ENCODE peak calls at places on chromosomes 7 and 10, in seven cellular contexts. T, Q, H, V, W, S and Y are unnamed samples.

GRCh38 chr7:42986781-42987248 is 54.6 kb downstream of the MRPL32 start:
- DNase-seq in W (peak; percentile 77), H (no peak), S (no peak), V (no peak), Q (no peak), T (no peak), Y (no peak)

GRCh38 chr10:116127296-116127695 is 145.7 kb downstream of the GFRA1 start:
- DNase-seq in T (no peak), Q (no peak), S (no peak), W (no peak), H (no peak), V (no peak), Y (no peak)

GRCh38 chr7:5396542-5396941 is 27.1 kb downstream of the TNRC18 start:
- DNase-seq in T (peak; percentile 54), S (peak; percentile 52), Q (no peak), V (peak; percentile 57), W (no peak), H (peak; percentile 77), Y (peak; percentile 68)

GRCh38 chr10:73246322-73246782 is 703 bp downstream of the DNAJC9 start:
- DNase-seq in V (no peak), Q (no peak), H (no peak), W (no peak), S (no peak), T (no peak), Y (no peak)

GRCh38 chr7:142542938-142543337 is 206.3 kb upstream of the PRSS1 start:
- DNase-seq in W (no peak), V (no peak), S (no peak), H (no peak), T (no peak), Q (no peak), Y (no peak)

GRCh38 chr7:25260862-25261454 is 32.7 kb upstream of the NPVF start:
- DNase-seq in Q (no peak), H (no peak), V (no peak), S (no peak), W (no peak), T (no peak), Y (no peak)

GRCh38 chr10:108393111-108393510 is 1228.6 kb upstream of the SORCS1 start:
- DNase-seq in H (no peak), T (no peak), S (peak; percentile 74), Q (no peak), W (no peak), V (no peak), Y (no peak)

GRCh38 chr10:118571123-118571522 is 24.3 kb downstream of the PRLHR start:
- DNase-seq in Q (no peak), T (no peak), H (peak; percentile 87), V (no peak), S (no peak), W (no peak), Y (no peak)

GRCh38 chr7:107922891-107923290 is 31.9 kb downstream of the DLD start:
- DNase-seq in Q (no peak), V (no peak), W (no peak), S (no peak), T (no peak), H (no peak), Y (no peak)

GRCh38 chr7:13069832-13070231 is 382.4 kb downstream of the ARL4A start:
- DNase-seq in Q (no peak), V (no peak), W (no peak), T (no peak), S (no peak), H (no peak), Y (no peak)

GRCh38 chr7:70793767-70794166 is 338.2 kb upstream of the GALNT17 start:
- DNase-seq in W (no peak), V (no peak), Q (no peak), T (no peak), S (no peak), H (no peak), Y (no peak)

GRCh38 chr7:26681819-26682418 is 182.5 kb downstream of the SKAP2 start:
- DNase-seq in V (no peak), Q (no peak), H (no peak), S (no peak), W (peak; percentile 18), T (no peak), Y (no peak)

GRCh38 chr10:131821378-131822012 is 79.3 kb upstream of the PPP2R2D start:
- DNase-seq in H (peak; percentile 7), Q (no peak), V (no peak), T (no peak), S (peak; percentile 17), W (no peak), Y (no peak)

GRCh38 chr10:126391162-126391880 is 3.0 kb upstream of the ADAM12 start:
- DNase-seq in V (no peak), S (no peak), Q (no peak), W (no peak), H (peak; percentile 68), T (no peak), Y (no peak)

GRCh38 chr7:67512481-67512880 is 515.8 kb downstream of the TYW1 start:
- DNase-seq in H (no peak), W (no peak), T (no peak), Q (no peak), V (no peak), S (no peak), Y (no peak)

GRCh38 chr10:63547628-63548356 is 26.6 kb downstream of the REEP3 start:
- DNase-seq in W (peak; percentile 35), S (no peak), V (no peak), Q (no peak), H (no peak), T (no peak), Y (no peak)

GRCh38 chr10:87861566-87861952 is 1.8 kb downstream of the KLLN start:
- DNase-seq in H (peak; percentile 89), S (peak; percentile 88), Q (peak; percentile 88), V (peak; percentile 79), T (no peak), W (peak; percentile 38), Y (peak; percentile 20)

GRCh38 chr7:70595741-70596574 is 536.0 kb upstream of the GALNT17 start:
- DNase-seq in H (no peak), Q (no peak), S (peak; percentile 33), V (peak; percentile 38), T (no peak), W (no peak), Y (peak; percentile 18)

GRCh38 chr7:1580422-1581030 is 10.7 kb upstream of the PSMG3 start:
- DNase-seq in T (no peak), V (no peak), Q (no peak), W (peak; percentile 43), H (no peak), S (no peak), Y (no peak)

GRCh38 chr10:72821606-72822005 is 71.9 kb upstream of the OIT3 start:
- DNase-seq in W (no peak), T (no peak), S (no peak), Q (no peak), H (no peak), V (no peak), Y (no peak)

GRCh38 chr10:2898509-2898860 is 168.9 kb upstream of the PFKP start:
- DNase-seq in W (no peak), T (no peak), S (no peak), H (no peak), V (no peak), Q (no peak), Y (no peak)

GRCh38 chr10:23362879-23363787 is 18.5 kb upstream of the C10orf67 start:
- DNase-seq in S (no peak), H (no peak), W (no peak), T (no peak), Q (no peak), V (no peak), Y (no peak)

GRCh38 chr10:18202600-18203150 is 62.5 kb downstream of the CACNB2 start:
- DNase-seq in V (no peak), S (no peak), T (no peak), W (no peak), Q (no peak), H (no peak), Y (no peak)

GRCh38 chr10:18203526-18203925 is 63.3 kb downstream of the CACNB2 start:
- DNase-seq in S (no peak), W (no peak), H (no peak), T (no peak), Q (no peak), V (no peak), Y (no peak)

GRCh38 chr10:18205098-18205834 is 65.0 kb downstream of the CACNB2 start:
- DNase-seq in H (no peak), W (no peak), T (no peak), S (no peak), V (no peak), Q (no peak), Y (no peak)

DNA sequence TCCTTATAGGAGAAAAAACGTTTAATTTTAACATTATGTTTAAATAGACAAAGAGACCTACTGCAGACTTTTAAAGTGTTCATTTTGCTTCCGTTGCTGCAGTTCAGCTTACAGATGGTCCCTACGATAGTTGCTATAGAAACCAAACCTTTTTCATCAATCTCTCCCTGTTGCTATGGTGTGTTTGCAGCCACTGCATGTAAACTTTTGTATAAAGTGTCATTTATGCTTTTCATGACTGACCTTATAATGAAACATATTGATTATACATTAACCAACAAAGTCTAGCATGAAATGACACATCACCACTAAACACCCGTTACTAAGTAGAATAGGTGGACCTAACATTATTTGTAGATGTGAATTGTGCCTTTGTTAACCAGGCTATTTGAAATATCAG is 63.8 kb downstream of the CACNB2 start:
- DNase-seq in H (no peak), S (no peak), W (no peak), Q (no peak), V (no peak), T (no peak), Y (no peak)
- TF ChIP-seq POLR2AphosphoS5 in H (no peak), S (no peak), W (no peak), Q (no peak), V (no peak), T (no peak), Y (no peak)

GRCh38 chr7:4151926-4152549 is 530.1 kb upstream of the FOXK1 start:
- DNase-seq in Q (no peak), S (no peak), T (no peak), W (no peak), V (no peak), H (peak; percentile 81), Y (no peak)
- TF ChIP-seq POLR2A in Q (no peak), S (no peak), T (no peak), W (no peak), V (no peak), H (no peak), Y (no peak)

DNA sequence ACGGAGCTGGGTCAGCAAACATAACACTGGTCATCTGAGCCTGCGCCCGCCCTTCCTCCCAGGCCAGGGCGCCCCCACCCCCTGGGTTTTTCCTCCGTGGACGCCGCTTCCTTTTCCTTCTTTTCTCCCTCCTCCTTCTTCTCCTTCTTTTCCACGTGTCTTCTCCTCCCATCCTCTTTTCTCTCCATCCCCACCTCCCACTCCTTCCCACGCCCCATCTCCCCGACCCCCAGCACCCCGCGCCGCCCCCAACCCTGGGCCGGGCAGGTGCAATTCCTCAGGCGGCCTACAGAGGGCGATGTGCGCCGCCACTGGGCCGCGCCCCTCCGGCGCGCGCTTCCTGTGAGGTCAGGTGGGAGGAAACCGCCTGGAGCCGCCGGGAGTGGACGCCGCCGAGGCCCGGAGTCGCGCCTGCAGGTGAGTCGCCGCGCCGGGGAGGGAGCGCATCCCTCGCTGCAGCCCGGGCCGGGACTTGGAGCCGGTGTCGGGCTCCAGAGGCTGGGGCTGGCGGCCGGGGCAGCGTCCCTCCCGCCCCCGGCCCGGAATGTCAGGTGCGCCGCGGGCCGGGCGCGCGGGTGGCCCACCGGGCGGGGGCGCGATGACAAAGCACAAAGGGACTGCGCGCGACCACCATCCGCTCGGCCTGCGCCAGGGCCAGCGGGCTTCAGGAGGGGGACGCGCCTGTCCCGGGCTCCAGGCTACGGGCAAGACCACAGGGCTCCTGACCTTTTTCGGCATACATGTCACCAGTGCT is at the start of gene FAM241B:
- DNase-seq in W (peak; percentile 96), Q (no peak), T (peak; percentile 45), H (peak; percentile 80), V (peak; percentile 84), S (peak; percentile 80), Y (peak; percentile 48)
- TF ChIP-seq POLR2AphosphoS5 in W (no peak), Q (no peak), T (peak; percentile 78), H (no peak), V (peak; percentile 11), S (peak; percentile 40), Y (no peak)

GRCh38 chr10:80453715-80454525 is at the start of gene TSPAN14:
- DNase-seq in S (peak; percentile 86), H (peak; percentile 95), Q (peak; percentile 91), V (peak; percentile 87), W (peak; percentile 98), T (no peak), Y (peak; percentile 75)
- TF ChIP-seq POLR2A in S (no peak), H (no peak), Q (no peak), V (peak; percentile 61), W (peak; percentile 57), T (peak; percentile 43), Y (no peak)